ENCODE peak calls at places on chromosome 7, in nine cellular contexts. S is brain microvascular endothelial cell; N is activated CD8-positive, alpha-beta T cell treated with anti-CD3 and anti-CD28 coated beads, Interleukin-2, amount 10 ng/mL, durations not matched to agents 7 days and 5 days; A is mucosa of gallbladder; G is endodermal cell; D is iPS-NIHi11; I is tibial artery; Z is H7; L is SW480. B is an unnamed sample.

GRCh38 chr7:80244206-80244956 is 109.8 kb downstream of the GNAI1 start:
- DNase-seq in S (no peak), N (no peak), A (no peak), G (no peak), D (no peak), I (no peak), Z (no peak), L (no peak), B (no peak)

GRCh38 chr7:140245611-140246105 is 68.9 kb upstream of the KDM7A start:
- DNase-seq in S (no peak), N (no peak), A (no peak), G (no peak), D (no peak), I (no peak), Z (no peak), L (no peak), B (no peak)

GRCh38 chr7:23356726-23357125 is 57.6 kb downstream of the MALSU1 start:
- DNase-seq in S (peak), N (peak), A (no peak), G (no peak), D (no peak), I (no peak), Z (no peak), L (no peak), B (no peak)

GRCh38 chr7:80249619-80250305 is 115.1 kb downstream of the GNAI1 start:
- DNase-seq in S (no peak), N (no peak), A (no peak), G (no peak), D (no peak), I (no peak), Z (no peak), L (no peak), B (no peak)

GRCh38 chr7:101517304-101517703 is 111.8 kb downstream of the MYL10 start:
- DNase-seq in S (no peak), N (no peak), A (no peak), G (no peak), D (no peak), I (no peak), Z (no peak), L (no peak), B (no peak)

GRCh38 chr7:50768470-50769159 is 14.1 kb downstream of the GRB10 start:
- DNase-seq in S (no peak), N (no peak), A (no peak), G (no peak), D (no peak), I (no peak), Z (no peak), L (no peak), B (no peak)

GRCh38 chr7:64946772-64947171 is 43.7 kb downstream of the ZNF273 start:
- DNase-seq in S (no peak), N (no peak), A (no peak), G (peak), D (peak), I (no peak), Z (peak), L (peak), B (no peak)

GRCh38 chr7:91569702-91570457 is 305.6 kb downstream of the FZD1 start:
- DNase-seq in S (no peak), N (no peak), A (no peak), G (no peak), D (no peak), I (no peak), Z (no peak), L (no peak), B (no peak)

B was measured in effector memory CD8-positive, alpha-beta T cell.